ENCODE peak calls at places on chromosomes 7 and 10, in four cellular contexts. A is kidney epithelial cell, B is fibroblast of lung, G is AG04450. Q is an unnamed sample.

GRCh38 chr7:143238289-143238995 is 16.6 kb downstream of the TAS2R40 start:
- DNase-seq in G (no peak), B (no peak), A (no peak), Q (no peak)

GRCh38 chr7:95865716-95866371 is 93.5 kb downstream of the DYNC1I1 start:
- DNase-seq in B (peak; percentile 16), A (no peak), G (no peak), Q (peak; percentile 28)

GRCh38 chr10:69849790-69850189 is 48.1 kb downstream of the COL13A1 start:
- DNase-seq in G (no peak), A (no peak), B (no peak), Q (no peak)

GRCh38 chr10:79401015-79401921 is 44.2 kb downstream of the ZCCHC24 start:
- DNase-seq in G (no peak), B (peak; percentile 58), A (no peak), Q (peak; percentile 94)

GRCh38 chr7:23012186-23012585 is 1.7 kb downstream of the HYCC1 start:
- DNase-seq in B (no peak), G (no peak), A (no peak), Q (no peak)

GRCh38 chr10:79178614-79179403 is 110.0 kb downstream of the ZMIZ1 start:
- DNase-seq in B (peak; percentile 95), G (peak; percentile 79), A (peak; percentile 86), Q (peak; percentile 88)

GRCh38 chr10:110828525-110828924 is 43.2 kb upstream of the PDCD4 start:
- DNase-seq in B (no peak), G (no peak), A (no peak), Q (no peak)

GRCh38 chr10:105023706-105024105 is 382.6 kb downstream of the SORCS3 start:
- DNase-seq in A (peak; percentile 82), G (no peak), B (peak; percentile 68), Q (no peak)

GRCh38 chr10:106609867-106610266 is 554.6 kb downstream of the SORCS1 start:
- DNase-seq in G (no peak), A (no peak), B (no peak), Q (peak; percentile 22)

GRCh38 chr10:101224060-101224909 is 5.0 kb downstream of the LBX1 start:
- DNase-seq in B (no peak), A (no peak), G (no peak), Q (no peak)

GRCh38 chr10:101222683-101223273 is 6.5 kb downstream of the LBX1 start:
- DNase-seq in G (no peak), A (no peak), B (no peak), Q (no peak)

GRCh38 chr10:101222247-101222531 is 7.1 kb downstream of the LBX1 start:
- DNase-seq in G (no peak), B (no peak), A (no peak), Q (no peak)

GRCh38 chr10:101224910-101225823 is 4.1 kb downstream of the LBX1 start:
- DNase-seq in A (no peak), B (no peak), G (no peak), Q (no peak)

DNA sequence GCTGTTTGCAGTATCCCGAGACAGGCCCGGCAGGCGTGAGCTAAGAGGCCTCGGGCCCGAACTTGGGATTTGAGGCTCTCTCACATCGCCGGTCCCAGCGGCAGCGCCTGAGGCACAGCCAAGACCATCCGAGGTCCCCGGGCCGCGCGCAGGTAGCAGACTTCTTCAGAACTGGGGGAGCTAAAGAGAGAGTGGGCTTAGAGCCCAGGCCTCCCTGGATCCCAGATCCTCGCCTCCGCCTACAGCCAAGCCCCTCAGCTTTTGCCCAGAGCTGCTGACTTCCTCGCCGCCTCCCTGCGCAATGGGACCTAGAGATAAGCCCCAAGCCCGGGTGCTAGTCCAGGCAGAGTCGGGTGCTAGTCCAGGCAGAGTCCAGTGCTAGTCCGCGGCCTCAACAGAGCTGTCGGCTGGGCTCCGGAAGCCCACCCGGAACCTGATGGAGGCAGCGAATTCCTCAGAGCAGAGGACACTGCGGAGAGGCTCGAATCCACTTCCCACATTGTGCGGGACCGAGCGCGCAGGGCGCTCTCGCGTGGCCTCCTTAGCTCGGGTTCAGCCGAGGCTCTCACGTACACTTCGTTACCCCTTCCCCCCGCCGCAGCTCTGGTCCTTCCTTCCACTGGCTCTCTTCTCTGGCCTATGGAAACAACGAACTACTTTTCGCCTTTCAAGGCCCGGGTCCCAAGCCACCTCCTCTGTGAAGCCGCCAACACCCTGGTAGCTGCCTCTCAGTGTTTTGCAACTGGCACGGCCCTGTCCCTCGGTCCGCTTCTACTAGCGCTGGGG is 5.8 kb downstream of the LBX1 start:
- DNase-seq in A (no peak), B (no peak), G (no peak), Q (no peak)
- H3K4me3 ChIP-seq in A (no peak overlapping the region), B (no peak overlapping the region), G (no peak overlapping the region), Q (no peak overlapping the region)

GRCh38 chr10:132222726-132223125 is 36.0 kb downstream of the DPYSL4 start:
- DNase-seq in B (no peak), G (no peak), A (no peak), Q (no peak)

GRCh38 chr10:132223611-132224342 is 37.0 kb downstream of the DPYSL4 start:
- DNase-seq in G (no peak), A (no peak), B (no peak), Q (no peak)

GRCh38 chr10:132223156-132223590 is 36.4 kb downstream of the DPYSL4 start:
- DNase-seq in B (peak; percentile 63), G (peak; percentile 50), A (peak; percentile 43), Q (peak; percentile 85)

GRCh38 chr10:132220061-132220460 is 33.3 kb downstream of the DPYSL4 start:
- DNase-seq in A (no peak), G (no peak), B (no peak), Q (no peak)

DNA sequence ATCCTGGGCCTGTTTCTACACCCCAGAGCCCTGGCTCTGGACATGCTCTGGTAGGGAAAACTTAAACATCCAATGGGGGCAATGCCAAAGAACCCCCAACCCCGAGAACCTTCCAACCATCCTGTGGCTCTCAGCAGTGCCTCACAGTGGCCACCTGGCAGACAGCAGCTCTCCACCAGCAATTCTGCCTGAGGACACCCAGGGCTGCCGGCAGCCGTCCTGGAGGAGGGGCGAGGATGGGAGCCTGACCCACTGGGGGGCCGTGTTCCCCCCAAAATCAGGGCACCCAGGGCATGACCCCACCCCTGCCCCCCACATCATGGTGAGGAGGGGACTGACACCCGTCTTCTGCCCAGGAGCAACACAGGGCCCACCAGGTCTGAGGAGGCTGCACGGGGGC is 32.7 kb downstream of the DPYSL4 start:
- DNase-seq in B (no peak), G (no peak), A (no peak), Q (no peak)
- TF ChIP-seq CTCF in B (no peak), G (peak; percentile 22), A (no peak), Q (no peak)

DNA sequence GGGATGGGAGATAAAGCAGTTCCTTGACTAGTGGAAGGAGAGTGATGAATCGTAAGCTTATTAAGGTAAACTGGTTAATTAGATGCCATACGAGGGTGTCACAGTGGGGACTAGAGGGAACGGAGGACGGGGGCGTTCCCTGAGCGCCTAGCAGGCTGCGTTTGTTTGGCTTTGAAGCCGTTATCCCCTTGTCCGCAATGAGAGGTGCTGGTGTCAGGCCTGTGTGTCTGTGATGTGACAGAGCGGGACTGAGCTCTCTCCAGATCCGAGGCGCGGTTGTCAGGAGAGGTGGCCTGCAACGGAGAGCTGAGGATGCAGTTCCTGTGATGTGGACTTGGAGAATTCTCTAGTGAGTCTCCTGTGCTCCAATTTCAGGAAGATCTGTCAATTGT is 60.0 kb upstream of the PRPS1L1 start:
- DNase-seq in G (no peak), A (no peak), B (no peak), Q (no peak)
- H3K4me3 ChIP-seq in G (no peak overlapping the region), A (no peak overlapping the region), B (no peak overlapping the region), Q (no peak overlapping the region)

DNA sequence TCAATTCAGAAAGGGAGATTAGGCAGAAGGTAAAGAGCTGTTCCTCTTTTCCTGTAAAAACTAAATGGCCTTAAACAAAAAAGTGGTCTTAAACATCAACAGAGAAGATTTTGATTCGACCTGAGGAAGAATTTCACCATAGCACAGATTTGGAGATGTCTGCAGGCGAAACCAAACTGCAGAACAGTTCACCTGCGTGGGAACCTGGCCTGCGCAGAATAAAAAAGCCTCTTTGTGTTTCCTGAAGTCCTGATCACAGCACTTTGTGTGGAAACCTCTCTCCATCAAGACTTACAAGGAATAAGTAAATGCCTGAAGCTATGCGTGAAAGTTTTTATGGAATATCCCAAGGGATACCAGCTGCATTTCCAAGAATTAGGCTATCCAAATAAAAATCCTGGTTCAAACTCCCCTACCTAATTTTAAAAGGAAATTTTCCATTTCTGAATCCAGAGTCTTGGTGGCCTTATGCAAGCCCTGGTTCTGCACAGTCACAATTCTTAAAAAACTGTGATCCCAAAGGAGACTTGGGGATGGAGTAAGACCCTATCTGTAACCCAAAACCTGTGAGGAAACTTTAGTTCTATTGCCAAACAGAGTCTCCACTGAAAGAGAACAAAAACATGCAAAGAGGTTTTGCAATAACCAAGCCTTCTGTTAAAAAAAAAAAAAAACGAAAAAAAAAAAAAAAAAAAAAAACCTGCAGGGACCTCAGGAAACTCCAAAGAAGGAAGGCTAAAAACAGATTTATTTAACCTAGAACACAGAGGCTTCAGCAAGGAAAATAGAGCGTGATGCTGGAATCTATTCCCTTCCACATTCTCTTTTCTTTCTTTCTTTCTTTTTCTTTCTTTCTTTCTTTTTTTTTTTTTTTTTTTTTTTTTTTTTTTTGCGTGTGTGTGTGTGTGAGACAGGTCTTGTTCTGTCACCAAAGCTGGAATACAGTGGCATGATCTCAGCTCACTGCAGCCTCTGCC is 10.4 kb downstream of the CALML3 start:
- DNase-seq in A (no peak), G (peak; percentile 49), B (peak; percentile 38), Q (peak; percentile 90)
- TF ChIP-seq CTCF in A (no peak), G (no peak), B (no peak), Q (no peak)

GRCh38 chr10:7481382-7481765 is 70.5 kb upstream of the SFMBT2 start:
- DNase-seq in A (no peak), G (no peak), B (peak; percentile 9), Q (no peak)

GRCh38 chr10:7480742-7481381 is 70.0 kb upstream of the SFMBT2 start:
- DNase-seq in B (no peak), G (no peak), A (no peak), Q (no peak)

GRCh38 chr10:7478727-7479457 is 68.1 kb upstream of the SFMBT2 start:
- DNase-seq in B (no peak), A (no peak), G (no peak), Q (no peak)

GRCh38 chr10:7477538-7478334 is 66.9 kb upstream of the SFMBT2 start:
- DNase-seq in A (no peak), B (no peak), G (no peak), Q (no peak)

DNA sequence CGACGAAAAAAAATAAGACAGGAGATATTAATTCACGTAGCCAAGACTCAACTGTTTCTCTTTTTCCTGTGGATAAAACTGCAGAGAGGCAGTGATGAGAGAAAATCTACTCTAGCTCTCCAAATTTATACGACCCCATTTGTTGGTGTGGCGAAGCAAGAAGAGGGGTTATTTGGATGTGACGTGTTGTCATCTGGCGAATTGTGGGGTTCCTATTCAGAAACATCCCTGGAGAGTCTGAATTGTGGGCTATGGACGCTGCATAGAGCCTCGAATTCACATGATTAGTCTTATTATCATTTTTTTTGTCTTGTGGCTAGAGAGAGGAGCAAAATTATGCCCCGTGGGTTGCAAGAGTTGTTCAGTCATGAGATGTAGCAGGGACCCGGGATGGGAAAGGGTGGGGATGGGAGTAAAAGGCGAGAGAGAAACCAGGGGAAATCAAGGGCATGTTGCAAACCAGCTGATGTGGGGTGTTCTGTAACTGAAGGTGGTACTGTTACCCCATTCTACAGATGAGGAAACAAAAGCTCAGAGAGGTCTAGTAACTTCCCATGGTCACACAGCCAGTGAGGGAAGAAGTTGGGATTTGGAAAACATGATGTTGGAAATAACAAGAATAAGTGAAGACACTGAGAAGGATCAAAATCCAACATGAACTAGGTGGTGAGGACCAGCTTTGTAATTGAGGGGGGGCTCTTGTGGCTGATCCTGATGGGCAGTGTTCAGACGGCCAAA is 69.2 kb upstream of the SFMBT2 start:
- DNase-seq in A (no peak), B (no peak), G (no peak), Q (no peak)
- H3K4me3 ChIP-seq in A (no peak overlapping the region), B (no peak overlapping the region), G (no peak overlapping the region), Q (no peak overlapping the region)

GRCh38 chr7:24722386-24723177 is 34.7 kb downstream of the GSDME start:
- DNase-seq in A (no peak), B (peak; percentile 44), G (no peak), Q (peak; percentile 24)
- TF ChIP-seq CTCF in A (peak; percentile 23), B (peak; percentile 16), G (peak; percentile 59), Q (peak; percentile 20)

Q was measured in fibroblast of mammary gland.